ENCODE peak calls at places on chromosomes 16 and 17, in nine cellular contexts. J is aorta; C is HCT116; U is H7; W is cardiac muscle cell; O is IMR-90; P is CD8-positive, alpha-beta memory T cell; G is A549; Q is PC-9. D is an unnamed sample.

GRCh38 chr17:61627658-61628057 is 36.6 kb upstream of the NACA2 start:
- DNase-seq in O (no peak), C (no peak), G (no peak), P (no peak), U (no peak), Q (no peak), J (no peak), W (no peak), D (no peak)

GRCh38 chr17:65609749-65610148 is 48.3 kb upstream of the AXIN2 start:
- DNase-seq in C (no peak), O (no peak), Q (no peak), W (peak; percentile 91), G (no peak), J (no peak), U (no peak), P (no peak), D (no peak)

GRCh38 chr17:81813371-81813684 is 9.4 kb downstream of the GCGR start:
- DNase-seq in Q (no peak), C (no peak), W (no peak), U (no peak), G (no peak), J (no peak), P (no peak), O (no peak), D (no peak)

GRCh38 chr17:78000351-78000750 is 41.8 kb downstream of the TNRC6C start:
- DNase-seq in W (peak; percentile 56), J (no peak), C (no peak), O (peak; percentile 60), P (no peak), U (no peak), G (no peak), Q (no peak), D (no peak)

GRCh38 chr17:47812146-47812920 is 9.3 kb downstream of the OSBPL7 start:
- DNase-seq in C (no peak), G (no peak), U (peak; percentile 41), P (no peak), O (no peak), J (peak; percentile 26), Q (no peak), W (no peak), D (no peak)

GRCh38 chr16:72847187-72848044 is 200.5 kb downstream of the ZFHX3 start:
- DNase-seq in G (peak; percentile 63), Q (no peak), U (peak; percentile 78), J (no peak), P (no peak), W (peak; percentile 53), C (no peak), O (peak; percentile 36), D (no peak)

GRCh38 chr16:2429771-2430663 is 770 bp downstream of the CCNF start:
- DNase-seq in C (no peak), G (peak; percentile 31), J (no peak), Q (no peak), U (no peak), P (no peak), W (peak; percentile 28), O (peak; percentile 19), D (no peak)

GRCh38 chr16:82633964-82634600 is 7.3 kb downstream of the CDH13 start:
- DNase-seq in O (peak; percentile 46), P (no peak), Q (no peak), C (no peak), G (no peak), U (no peak), J (peak; percentile 66), W (peak; percentile 64), D (peak; percentile 73)

GRCh38 chr16:75458029-75458428 is 6.5 kb downstream of the TMEM170A start:
- DNase-seq in J (no peak), O (no peak), C (no peak), P (no peak), U (no peak), W (no peak), Q (no peak), G (no peak), D (no peak)

GRCh38 chr16:66439051-66439730 is 12.1 kb downstream of the BEAN1 start:
- DNase-seq in P (no peak), J (no peak), O (no peak), G (no peak), W (no peak), Q (no peak), U (no peak), C (no peak), D (no peak)

GRCh38 chr16:4058386-4058785 is 57.9 kb downstream of the ADCY9 start:
- DNase-seq in C (no peak), Q (no peak), G (no peak), U (no peak), O (peak; percentile 44), W (no peak), P (no peak), J (no peak), D (no peak)

GRCh38 chr17:4541328-4542002 is 13.7 kb downstream of the MYBBP1A start:
- DNase-seq in G (no peak), O (no peak), C (no peak), U (no peak), Q (no peak), J (no peak), P (no peak), W (no peak), D (no peak)
- H3K4me3 ChIP-seq in G (no peak overlapping the region), O (no peak overlapping the region), C (no peak overlapping the region), U (no peak overlapping the region), Q (no peak overlapping the region), J (no peak overlapping the region), P (no peak overlapping the region), W (no peak overlapping the region), D (no peak overlapping the region)

DNA sequence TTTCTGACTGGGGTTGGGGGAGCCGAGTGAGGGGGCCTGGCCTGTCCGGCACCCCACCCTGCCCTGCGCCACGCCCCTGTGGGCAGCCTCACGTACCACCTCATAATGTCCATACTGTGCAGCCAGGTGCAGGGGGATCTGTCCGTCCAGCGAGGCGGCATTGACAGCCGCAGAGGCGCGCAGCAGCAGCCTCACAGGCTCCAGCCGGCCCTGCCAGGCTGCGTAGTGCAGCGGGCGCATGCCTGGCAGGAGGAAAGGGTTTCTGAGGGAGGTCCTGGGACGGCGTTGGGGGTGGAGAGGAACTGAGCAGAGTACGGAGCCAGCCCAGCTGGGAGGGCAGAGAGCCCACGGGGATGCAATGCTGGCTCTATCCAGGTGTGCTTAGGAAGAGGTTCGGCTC is 8.4 kb downstream of the CASKIN2 start:
- DNase-seq in P (no peak), G (no peak), Q (no peak), W (no peak), J (no peak), O (no peak), U (no peak), C (no peak), D (no peak)
- H3K4me3 ChIP-seq in P (no peak overlapping the region), G (no peak overlapping the region), Q (no peak overlapping the region), W (no peak overlapping the region), J (no peak overlapping the region), O (no peak overlapping the region), U (no peak overlapping the region), C (no peak overlapping the region), D (no peak overlapping the region)

GRCh38 chr17:34006126-34006525 is 249.0 kb upstream of the CCL2 start:
- DNase-seq in J (no peak), C (no peak), G (no peak), U (no peak), P (no peak), Q (no peak), W (no peak), O (no peak), D (no peak)
- H3K4me3 ChIP-seq in J (no peak overlapping the region), C (no peak overlapping the region), G (no peak overlapping the region), U (no peak overlapping the region), P (no peak overlapping the region), Q (no peak overlapping the region), W (no peak overlapping the region), O (no peak overlapping the region), D (no peak overlapping the region)

DNA sequence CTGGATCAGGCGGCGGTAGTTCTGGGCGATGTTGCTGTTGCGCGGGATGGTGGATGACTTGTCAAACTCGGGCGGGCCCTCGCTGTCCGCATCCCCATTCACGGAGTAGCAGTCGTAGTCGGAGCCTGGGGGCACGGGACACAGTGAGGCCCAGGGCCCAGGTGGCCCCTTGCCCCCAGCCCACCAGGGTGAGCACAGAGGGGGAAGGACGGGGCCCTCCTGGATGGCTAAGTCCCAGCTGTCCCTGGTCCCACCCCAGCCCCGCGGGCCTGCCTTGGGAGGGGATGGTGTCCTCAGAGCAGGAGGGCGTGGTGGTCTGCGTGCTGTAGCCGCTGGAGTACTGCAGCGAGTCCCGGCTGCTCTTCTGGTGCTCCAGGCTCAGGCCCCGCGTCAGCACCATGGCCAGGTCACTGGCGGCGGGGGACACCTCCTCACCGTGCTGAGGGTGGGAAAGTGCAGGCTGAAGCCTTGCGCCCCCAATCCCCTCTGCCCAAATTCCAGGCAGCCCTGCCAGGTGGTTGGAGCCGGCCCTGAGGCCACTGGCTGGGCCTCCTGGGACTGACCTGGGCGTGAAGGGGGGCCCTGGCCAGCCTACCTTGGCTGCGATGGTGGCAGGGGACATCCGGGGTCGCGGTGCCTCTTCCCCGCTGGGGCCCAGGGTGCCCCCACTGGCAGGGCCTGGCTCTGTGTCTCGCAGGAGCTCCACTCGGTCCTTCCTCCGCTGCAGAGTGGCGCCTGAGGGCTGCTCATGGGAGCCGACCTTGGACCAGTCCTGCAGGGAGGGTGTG is 18.2 kb downstream of the IL34 start:
- DNase-seq in J (no peak), G (no peak), O (no peak), Q (no peak), U (no peak), C (no peak), W (no peak), P (no peak), D (peak; percentile 65)
- H3K4me3 ChIP-seq in J (no peak overlapping the region), G (no peak overlapping the region), O (no peak overlapping the region), Q (no peak overlapping the region), U (no peak overlapping the region), C (no peak overlapping the region), W (no peak overlapping the region), P (no peak overlapping the region), D (no peak overlapping the region)

DNA sequence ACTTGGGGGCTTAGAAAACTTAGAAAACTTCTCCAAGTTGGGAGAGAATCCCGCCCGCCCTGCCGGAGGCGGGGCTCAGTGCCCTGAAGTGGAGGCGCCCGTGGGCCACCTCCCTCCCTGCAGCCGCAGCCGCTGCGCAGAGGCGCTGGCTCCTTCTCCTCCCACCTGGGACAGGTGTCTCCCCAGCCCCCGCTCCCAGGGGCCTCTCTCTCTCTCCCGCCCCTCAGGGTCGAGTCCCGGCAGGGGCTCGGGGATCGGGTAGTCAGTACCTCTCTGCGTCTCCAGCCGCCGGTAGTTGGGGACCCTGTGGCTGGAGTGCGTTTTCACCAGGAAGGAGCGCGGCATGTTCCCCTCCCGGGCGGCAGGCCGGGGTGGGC is 257 bp downstream of the SNAI3 start:
- DNase-seq in U (no peak), O (no peak), W (no peak), P (no peak), J (no peak), G (no peak), Q (peak; percentile 39), C (no peak), D (no peak)
- H3K4me3 ChIP-seq in U (peak overlapping the region; percentile 63), O (peak overlapping the region; percentile 43), W (peak overlapping the region; percentile 34), P (peak overlapping the region; percentile 81), J (no peak overlapping the region), G (peak overlapping the region; percentile 75), Q (peak overlapping the region; percentile 88), C (peak overlapping the region; percentile 83), D (peak overlapping the region; percentile 46)

D was measured in tibial artery.